ENCODE peak calls at places on chromosomes 16 and 17, in seven cellular contexts. One of them, this sample, is unnamed.

GRCh38 chr16:77564791-77565390 is 130.1 kb upstream of the ADAMTS18 start:
- DNase-seq in mucosa of descending colon: no peak
- DNase-seq in epithelial cell of esophagus: no peak
- DNase-seq in breast epithelium: no peak
- DNase-seq in AG04450: no peak
- DNase-seq in colonic mucosa: no peak
- DNase-seq in AG10803: peak
- DNase-seq in this sample: peak

GRCh38 chr16:54212893-54213292 is 73.7 kb downstream of the IRX3 start:
- DNase-seq in mucosa of descending colon: no peak
- DNase-seq in epithelial cell of esophagus: peak
- DNase-seq in breast epithelium: no peak
- DNase-seq in AG04450: no peak
- DNase-seq in colonic mucosa: no peak
- DNase-seq in AG10803: no peak
- DNase-seq in this sample: no peak

GRCh38 chr16:85192736-85193493 is 80.6 kb upstream of the CIBAR2 start:
- DNase-seq in mucosa of descending colon: no peak
- DNase-seq in epithelial cell of esophagus: no peak
- DNase-seq in breast epithelium: no peak
- DNase-seq in AG04450: peak
- DNase-seq in colonic mucosa: no peak
- DNase-seq in AG10803: peak
- DNase-seq in this sample: no peak

GRCh38 chr16:85541619-85542547 is 71.2 kb upstream of the GSE1 start:
- DNase-seq in mucosa of descending colon: no peak
- DNase-seq in epithelial cell of esophagus: no peak
- DNase-seq in breast epithelium: no peak
- DNase-seq in AG04450: no peak
- DNase-seq in colonic mucosa: no peak
- DNase-seq in AG10803: peak
- DNase-seq in this sample: no peak

GRCh38 chr16:88531931-88532433 is 38.2 kb upstream of the ZC3H18 start:
- DNase-seq in mucosa of descending colon: no peak
- DNase-seq in epithelial cell of esophagus: no peak
- DNase-seq in breast epithelium: no peak
- DNase-seq in AG04450: no peak
- DNase-seq in colonic mucosa: no peak
- DNase-seq in AG10803: no peak
- DNase-seq in this sample: no peak

GRCh38 chr16:52537463-52537862 is 9.5 kb downstream of the TOX3 start:
- DNase-seq in mucosa of descending colon: no peak
- DNase-seq in epithelial cell of esophagus: no peak
- DNase-seq in breast epithelium: no peak
- DNase-seq in AG04450: no peak
- DNase-seq in colonic mucosa: no peak
- DNase-seq in AG10803: no peak
- DNase-seq in this sample: no peak

GRCh38 chr16:68385371-68385770 is 62.9 kb downstream of the SMPD3 start:
- DNase-seq in mucosa of descending colon: no peak
- DNase-seq in epithelial cell of esophagus: no peak
- DNase-seq in breast epithelium: no peak
- DNase-seq in AG04450: no peak
- DNase-seq in colonic mucosa: no peak
- DNase-seq in AG10803: no peak
- DNase-seq in this sample: no peak

GRCh38 chr16:48948911-48949310 is 332.7 kb downstream of the CBLN1 start:
- DNase-seq in mucosa of descending colon: no peak
- DNase-seq in epithelial cell of esophagus: no peak
- DNase-seq in breast epithelium: no peak
- DNase-seq in AG04450: no peak
- DNase-seq in colonic mucosa: no peak
- DNase-seq in AG10803: no peak
- DNase-seq in this sample: no peak

GRCh38 chr17:7409716-7410115 is 2.1 kb downstream of the NLGN2 start:
- DNase-seq in mucosa of descending colon: no peak
- DNase-seq in epithelial cell of esophagus: no peak
- DNase-seq in breast epithelium: no peak
- DNase-seq in AG04450: no peak
- DNase-seq in colonic mucosa: no peak
- DNase-seq in AG10803: no peak
- DNase-seq in this sample: no peak

GRCh38 chr17:45197555-45198334 is 23.9 kb upstream of the FMNL1 start:
- DNase-seq in mucosa of descending colon: peak
- DNase-seq in epithelial cell of esophagus: peak
- DNase-seq in breast epithelium: peak
- DNase-seq in AG04450: peak
- DNase-seq in colonic mucosa: peak
- DNase-seq in AG10803: peak
- DNase-seq in this sample: peak

GRCh38 chr17:45197108-45197507 is 24.6 kb upstream of the FMNL1 start:
- DNase-seq in mucosa of descending colon: no peak
- DNase-seq in epithelial cell of esophagus: no peak
- DNase-seq in breast epithelium: no peak
- DNase-seq in AG04450: no peak
- DNase-seq in colonic mucosa: no peak
- DNase-seq in AG10803: no peak
- DNase-seq in this sample: no peak

GRCh38 chr17:45190503-45191282 is 29.0 kb downstream of the HEXIM2 start:
- DNase-seq in mucosa of descending colon: no peak
- DNase-seq in epithelial cell of esophagus: no peak
- DNase-seq in breast epithelium: no peak
- DNase-seq in AG04450: no peak
- DNase-seq in colonic mucosa: no peak
- DNase-seq in AG10803: no peak
- DNase-seq in this sample: no peak

GRCh38 chr17:45200701-45201100 is 21.0 kb upstream of the FMNL1 start:
- DNase-seq in mucosa of descending colon: no peak
- DNase-seq in epithelial cell of esophagus: peak
- DNase-seq in breast epithelium: peak
- DNase-seq in AG04450: no peak
- DNase-seq in colonic mucosa: no peak
- DNase-seq in AG10803: peak
- DNase-seq in this sample: no peak

DNA sequence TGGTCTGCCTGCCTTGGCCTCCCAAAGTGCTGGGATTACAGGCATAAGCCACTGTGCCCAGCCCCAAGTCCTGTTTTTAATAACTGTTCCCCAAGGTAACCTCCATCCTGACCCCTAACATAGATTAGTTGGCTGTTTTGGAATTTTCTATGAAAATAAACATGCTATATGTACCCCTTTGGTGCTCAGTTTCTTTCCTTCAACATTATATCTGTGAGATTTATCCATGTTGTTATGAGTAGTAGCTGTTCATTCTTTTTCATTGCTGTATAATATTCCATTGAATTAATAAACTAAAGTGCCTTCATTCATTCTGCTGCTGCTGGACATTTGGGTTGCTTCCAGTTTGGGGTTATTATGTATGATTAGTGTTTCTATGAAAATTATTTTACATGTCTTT is 26.3 kb upstream of the FMNL1 start:
- DNase-seq in mucosa of descending colon: no peak
- DNase-seq in epithelial cell of esophagus: no peak
- DNase-seq in breast epithelium: no peak
- DNase-seq in AG04450: no peak
- DNase-seq in colonic mucosa: no peak
- DNase-seq in AG10803: no peak
- DNase-seq in this sample: no peak
- H3K4me3 ChIP-seq in mucosa of descending colon: no peak
- H3K4me3 ChIP-seq in epithelial cell of esophagus: no peak
- H3K4me3 ChIP-seq in breast epithelium: no peak
- H3K4me3 ChIP-seq in AG04450: no peak
- H3K4me3 ChIP-seq in colonic mucosa: no peak
- H3K4me3 ChIP-seq in AG10803: no peak
- H3K4me3 ChIP-seq in this sample: no peak

GRCh38 chr16:66923866-66924265 is 1.5 kb downstream of the RRAD start:
- DNase-seq in mucosa of descending colon: peak
- DNase-seq in epithelial cell of esophagus: no peak
- DNase-seq in breast epithelium: no peak
- DNase-seq in AG04450: no peak
- DNase-seq in colonic mucosa: no peak
- DNase-seq in AG10803: no peak
- DNase-seq in this sample: no peak

GRCh38 chr16:66926171-66926570 is 836 bp upstream of the RRAD start:
- DNase-seq in mucosa of descending colon: no peak
- DNase-seq in epithelial cell of esophagus: no peak
- DNase-seq in breast epithelium: no peak
- DNase-seq in AG04450: no peak
- DNase-seq in colonic mucosa: no peak
- DNase-seq in AG10803: no peak
- DNase-seq in this sample: no peak

GRCh38 chr16:66925322-66925840 is at the start of gene RRAD:
- DNase-seq in mucosa of descending colon: no peak
- DNase-seq in epithelial cell of esophagus: no peak
- DNase-seq in breast epithelium: no peak
- DNase-seq in AG04450: no peak
- DNase-seq in colonic mucosa: no peak
- DNase-seq in AG10803: peak
- DNase-seq in this sample: no peak

GRCh38 chr16:66923247-66923851 is 2.0 kb downstream of the RRAD start:
- DNase-seq in mucosa of descending colon: no peak
- DNase-seq in epithelial cell of esophagus: no peak
- DNase-seq in breast epithelium: no peak
- DNase-seq in AG04450: no peak
- DNase-seq in colonic mucosa: no peak
- DNase-seq in AG10803: no peak
- DNase-seq in this sample: no peak

GRCh38 chr16:66924527-66925321 is 611 bp downstream of the RRAD start:
- DNase-seq in mucosa of descending colon: peak
- DNase-seq in epithelial cell of esophagus: no peak
- DNase-seq in breast epithelium: no peak
- DNase-seq in AG04450: no peak
- DNase-seq in colonic mucosa: peak
- DNase-seq in AG10803: no peak
- DNase-seq in this sample: no peak
- TF ChIP-seq CTCF in mucosa of descending colon: peak
- TF ChIP-seq CTCF in epithelial cell of esophagus: no peak
- TF ChIP-seq CTCF in breast epithelium: peak
- TF ChIP-seq CTCF in AG04450: peak
- TF ChIP-seq CTCF in colonic mucosa: peak
- TF ChIP-seq CTCF in AG10803: no peak
- TF ChIP-seq CTCF in this sample: peak

GRCh38 chr17:31494259-31495048 is 103.0 kb downstream of the RAB11FIP4 start:
- DNase-seq in mucosa of descending colon: peak
- DNase-seq in epithelial cell of esophagus: peak
- DNase-seq in breast epithelium: no peak
- DNase-seq in AG04450: no peak
- DNase-seq in colonic mucosa: peak
- DNase-seq in AG10803: no peak
- DNase-seq in this sample: no peak
- H3K4me3 ChIP-seq in mucosa of descending colon: no peak
- H3K4me3 ChIP-seq in epithelial cell of esophagus: no peak
- H3K4me3 ChIP-seq in breast epithelium: no peak
- H3K4me3 ChIP-seq in AG04450: no peak
- H3K4me3 ChIP-seq in colonic mucosa: no peak
- H3K4me3 ChIP-seq in AG10803: no peak
- H3K4me3 ChIP-seq in this sample: no peak

DNA sequence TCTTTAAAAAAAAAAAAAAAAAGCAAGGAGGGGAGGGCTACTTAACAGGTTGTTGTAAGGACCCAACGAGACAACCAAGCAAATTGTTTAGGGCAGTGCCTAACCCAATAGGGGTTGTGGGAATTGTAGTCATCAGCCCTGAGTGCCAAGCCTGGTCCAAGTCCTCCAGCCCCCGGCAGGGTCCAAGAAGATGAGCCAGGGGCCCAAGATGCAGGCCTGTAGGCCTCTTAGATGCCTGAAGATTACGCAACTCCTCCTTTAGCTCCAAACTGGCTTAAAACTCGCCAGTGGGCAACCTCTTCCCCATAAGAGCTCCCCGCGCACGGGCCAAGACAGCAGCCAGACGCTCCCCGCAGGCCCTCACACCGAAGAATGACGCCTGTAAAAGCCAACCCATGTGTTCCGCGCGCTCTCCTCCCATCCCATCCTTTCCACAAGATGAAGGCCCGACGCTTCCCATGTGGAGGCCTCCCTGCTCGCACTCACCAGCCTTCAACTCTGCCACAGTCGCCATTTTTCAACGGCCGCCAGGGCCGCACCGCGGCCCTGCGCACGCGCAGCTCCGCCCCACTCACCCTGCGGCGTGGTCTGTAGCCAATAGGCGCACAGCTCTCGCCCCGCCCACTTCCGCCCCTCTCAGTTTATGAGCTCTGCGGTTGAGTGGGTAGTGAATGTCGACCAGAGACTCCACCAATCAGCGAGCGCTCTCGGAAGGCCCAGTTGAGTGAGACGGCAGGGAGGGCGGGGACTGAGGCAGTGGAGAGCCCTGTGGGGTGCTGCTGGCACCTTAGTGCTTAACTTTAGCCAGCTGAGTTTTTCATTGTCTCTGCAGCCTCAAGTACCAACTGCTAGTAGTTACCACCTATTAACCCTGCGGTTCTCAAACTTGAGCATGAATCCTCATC is at the start of gene CEP20:
- DNase-seq in mucosa of descending colon: peak
- DNase-seq in epithelial cell of esophagus: peak
- DNase-seq in breast epithelium: peak
- DNase-seq in AG04450: peak
- DNase-seq in colonic mucosa: peak
- DNase-seq in AG10803: peak
- DNase-seq in this sample: peak
- TF ChIP-seq CTCF in mucosa of descending colon: no peak
- TF ChIP-seq CTCF in epithelial cell of esophagus: peak
- TF ChIP-seq CTCF in breast epithelium: peak
- TF ChIP-seq CTCF in AG04450: peak
- TF ChIP-seq CTCF in colonic mucosa: no peak
- TF ChIP-seq CTCF in AG10803: no peak
- TF ChIP-seq CTCF in this sample: peak

DNA sequence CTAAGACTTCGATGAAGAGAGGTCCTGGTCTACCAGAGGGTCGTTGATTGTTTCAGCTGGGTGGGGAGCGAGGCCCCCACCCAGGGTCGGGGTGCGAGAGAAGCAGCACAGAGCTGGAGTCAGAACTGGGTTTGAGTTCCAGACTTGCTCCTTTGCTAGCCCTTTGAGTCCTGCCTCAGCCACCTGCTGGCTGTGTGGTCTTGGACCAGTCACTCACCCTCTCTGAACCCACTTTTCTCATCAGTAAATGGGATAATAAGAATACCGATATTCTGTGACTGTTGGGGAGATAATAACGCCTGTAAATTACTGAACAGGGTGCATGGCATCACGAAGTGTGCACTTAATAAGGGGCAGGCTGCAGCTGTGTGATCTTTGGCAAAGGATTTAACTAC is 427 bp upstream of the MMP28 start:
- DNase-seq in mucosa of descending colon: no peak
- DNase-seq in epithelial cell of esophagus: no peak
- DNase-seq in breast epithelium: no peak
- DNase-seq in AG04450: no peak
- DNase-seq in colonic mucosa: no peak
- DNase-seq in AG10803: no peak
- DNase-seq in this sample: no peak
- H3K4me3 ChIP-seq in mucosa of descending colon: no peak
- H3K4me3 ChIP-seq in epithelial cell of esophagus: peak
- H3K4me3 ChIP-seq in breast epithelium: peak
- H3K4me3 ChIP-seq in AG04450: peak
- H3K4me3 ChIP-seq in colonic mucosa: peak
- H3K4me3 ChIP-seq in AG10803: peak
- H3K4me3 ChIP-seq in this sample: peak

This sample was measured in astrocyte of the cerebellum.